ENCODE peak calls at places on chromosomes 7 and 10, in six cellular contexts. P is H9, F is neuronal stem cell, I is IMR-90, B is mesendoderm, W is mesenchymal stem cell. G is an unnamed sample.

GRCh38 chr10:37263304-37263703 is 137.9 kb downstream of the ANKRD30A start:
- DNase-seq in F (no peak), B (no peak), P (no peak), I (no peak), W (no peak), G (peak; percentile 48)

GRCh38 chr7:7861211-7861633 is 107.4 kb upstream of the GLCCI1 start:
- DNase-seq in B (no peak), I (peak; percentile 87), F (no peak), W (peak; percentile 52), P (no peak), G (no peak)

GRCh38 chr10:103745264-103746247 is 109.8 kb downstream of the SH3PXD2A start:
- DNase-seq in P (peak; percentile 56), F (no peak), I (peak; percentile 44), B (peak; percentile 53), W (no peak), G (peak; percentile 94)

GRCh38 chr10:119342017-119342734 is 134.8 kb downstream of the GRK5 start:
- DNase-seq in P (no peak), W (no peak), F (no peak), I (peak; percentile 49), B (no peak), G (no peak)

GRCh38 chr7:1721047-1721687 is 51.1 kb downstream of the ELFN1 start:
- DNase-seq in W (no peak), I (peak; percentile 53), P (no peak), F (no peak), B (no peak), G (no peak)

GRCh38 chr7:74174606-74175082 is 488 bp downstream of the EIF4H start:
- DNase-seq in B (peak; percentile 76), P (peak; percentile 36), I (peak; percentile 51), F (peak; percentile 24), W (peak; percentile 74), G (peak; percentile 42)

GRCh38 chr10:930415-931325 is 835 bp downstream of the LARP4B start:
- DNase-seq in I (peak; percentile 30), B (peak; percentile 78), W (peak; percentile 59), P (peak; percentile 56), F (peak; percentile 42), G (peak; percentile 76)

GRCh38 chr10:97543025-97543546 is 29.5 kb upstream of the ANKRD2 start:
- DNase-seq in B (peak; percentile 86), W (peak; percentile 97), F (no peak), I (peak; percentile 98), P (no peak), G (peak; percentile 87)

GRCh38 chr10:31466313-31466712 is 147.3 kb downstream of the ZEB1 start:
- DNase-seq in B (no peak), F (no peak), P (no peak), W (no peak), I (no peak), G (no peak)

GRCh38 chr7:111789880-111790279 is 227.6 kb upstream of the IMMP2L start:
- DNase-seq in F (no peak), W (no peak), B (no peak), I (peak; percentile 21), P (no peak), G (no peak)

GRCh38 chr10:68185085-68185484 is 46.8 kb downstream of the ATOH7 start:
- DNase-seq in I (no peak), B (no peak), P (no peak), W (no peak), F (no peak), G (no peak)

GRCh38 chr10:16717617-16718395 is 99.4 kb downstream of the RSU1 start:
- DNase-seq in W (peak; percentile 50), B (no peak), F (no peak), P (no peak), I (peak; percentile 76), G (no peak)

GRCh38 chr10:58715056-58715455 is 202.4 kb downstream of the BICC1 start:
- DNase-seq in I (peak; percentile 23), P (no peak), F (no peak), B (no peak), W (no peak), G (no peak)

GRCh38 chr10:114649217-114649906 is 8.7 kb downstream of the ABLIM1 start:
- DNase-seq in P (no peak), B (no peak), I (no peak), F (no peak), W (no peak), G (peak; percentile 22)

GRCh38 chr7:159218216-159219006 is 73.7 kb upstream of the VIPR2 start:
- DNase-seq in F (no peak), I (no peak), P (no peak), W (no peak), B (no peak), G (peak; percentile 10)

GRCh38 chr10:102729090-102730026 is 14.4 kb upstream of the WBP1L start:
- DNase-seq in F (peak; percentile 73), W (peak; percentile 82), B (peak; percentile 86), P (peak; percentile 88), I (peak; percentile 73), G (peak; percentile 94)

GRCh38 chr10:78436223-78436575 is 402.5 kb downstream of the RPS24 start:
- DNase-seq in P (no peak), F (no peak), W (no peak), I (no peak), B (peak; percentile 76), G (no peak)

GRCh38 chr10:44390585-44391072 is 5.7 kb upstream of the CXCL12 start:
- DNase-seq in F (no peak), I (no peak), W (no peak), B (no peak), P (no peak), G (no peak)

GRCh38 chr7:2598175-2598823 is 33.5 kb upstream of the TTYH3 start:
- DNase-seq in I (no peak), B (no peak), W (no peak), F (no peak), P (no peak), G (peak; percentile 67)

GRCh38 chr7:107659666-107660065 is 962 bp upstream of the SLC26A4 start:
- DNase-seq in I (peak; percentile 87), F (no peak), W (peak; percentile 66), P (no peak), B (peak; percentile 51), G (peak; percentile 83)

GRCh38 chr7:7805511-7806153 is 87.2 kb upstream of the RPA3 start:
- DNase-seq in W (no peak), F (no peak), P (no peak), B (no peak), I (no peak), G (no peak)

GRCh38 chr7:151233804-151234203 is 1.5 kb downstream of the CHPF2 start:
- DNase-seq in B (no peak), F (no peak), P (no peak), I (no peak), W (no peak), G (no peak)

GRCh38 chr7:151231964-151232271 is 365 bp upstream of the CHPF2 start:
- DNase-seq in W (no peak), I (no peak), B (no peak), F (no peak), P (no peak), G (no peak)

GRCh38 chr7:151233111-151233701 is 923 bp downstream of the CHPF2 start:
- DNase-seq in F (no peak), P (no peak), W (peak; percentile 83), B (peak; percentile 56), I (peak; percentile 89), G (no peak)

GRCh38 chr7:151231080-151231479 is 1.2 kb upstream of the CHPF2 start:
- DNase-seq in I (no peak), W (no peak), F (no peak), B (no peak), P (no peak), G (no peak)

DNA sequence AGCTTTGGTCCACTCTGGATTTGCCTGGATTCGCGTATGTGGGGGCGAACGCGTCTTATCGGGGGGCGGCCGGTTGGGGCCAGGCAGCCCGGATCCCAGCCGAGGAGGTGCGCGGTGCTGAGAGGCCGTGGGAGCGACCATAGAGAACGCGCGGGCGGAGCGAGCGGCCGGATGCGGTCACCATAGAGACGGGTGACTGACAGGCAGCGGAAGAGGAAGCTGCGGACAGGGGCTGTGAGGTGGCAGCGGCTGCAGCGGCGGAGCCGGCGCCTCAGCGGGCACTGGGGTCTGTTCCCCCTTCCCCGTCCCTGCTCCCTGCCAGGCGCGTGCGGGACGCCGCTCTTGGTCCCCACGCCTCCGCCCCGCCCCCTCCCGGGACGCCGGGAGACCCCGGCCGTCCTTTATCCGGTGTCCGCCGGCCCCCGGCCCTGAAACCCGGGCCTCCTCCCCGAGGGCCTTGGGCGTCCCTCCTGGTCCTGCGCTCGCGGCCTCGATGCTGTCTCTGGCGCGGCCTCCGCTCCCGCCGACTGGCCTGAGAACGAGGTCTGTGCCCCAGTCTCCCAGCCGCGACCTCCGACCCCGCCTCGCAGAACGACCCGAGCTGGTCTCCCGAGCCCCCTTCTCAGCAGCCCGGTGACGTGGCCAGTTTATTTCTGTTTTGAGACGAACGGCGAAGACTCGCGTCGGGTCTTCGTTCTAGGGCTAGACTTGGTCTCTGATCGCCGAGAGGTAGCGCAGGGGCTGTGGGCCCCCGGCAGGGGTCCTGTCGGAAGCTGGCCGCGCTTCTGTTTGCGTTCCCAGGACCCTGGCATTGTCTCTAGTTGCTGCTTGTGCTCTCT is at the start of gene CHPF2:
- DNase-seq in W (peak; percentile 88), P (peak; percentile 88), I (peak; percentile 84), B (peak; percentile 84), F (peak; percentile 77), G (peak; percentile 79)
- H3K23ac ChIP-seq in W (peak within 1 kb of the TSS; percentile 70), P (no peak within 1 kb of the TSS), I (peak within 1 kb of the TSS; percentile 75), B (peak within 1 kb of the TSS; percentile 74), F (peak within 1 kb of the TSS; percentile 99), G (no peak within 1 kb of the TSS)

GRCh38 chr10:70391654-70392053 is 9.2 kb upstream of the LRRC20 start:
- DNase-seq in F (no peak), W (no peak), I (no peak), B (no peak), P (no peak), G (no peak)
- H3K23ac ChIP-seq in F (no peak overlapping the region), W (no peak overlapping the region), I (no peak overlapping the region), B (no peak overlapping the region), P (no peak overlapping the region), G (no peak overlapping the region)

GRCh38 chr10:14528450-14528849 is 197.7 kb upstream of the FRMD4A start:
- DNase-seq in F (no peak), I (no peak), B (no peak), W (no peak), P (no peak), G (no peak)
- H3K23ac ChIP-seq in F (no peak overlapping the region), I (no peak overlapping the region), B (no peak overlapping the region), W (no peak overlapping the region), P (no peak overlapping the region), G (no peak overlapping the region)

GRCh38 chr10:125721035-125721434 is 1.5 kb downstream of the EDRF1 start:
- DNase-seq in I (no peak), F (no peak), W (no peak), B (no peak), P (no peak), G (no peak)

GRCh38 chr10:125722811-125723210 is 3.3 kb downstream of the EDRF1 start:
- DNase-seq in I (no peak), F (no peak), B (no peak), W (no peak), P (no peak), G (no peak)

GRCh38 chr10:125719173-125720001 is at the start of gene EDRF1:
- DNase-seq in F (peak; percentile 98), P (peak; percentile 100), B (peak; percentile 99), W (peak; percentile 98), I (peak; percentile 98), G (peak; percentile 100)

GRCh38 chr10:125720002-125720382 is 483 bp downstream of the EDRF1 start:
- DNase-seq in F (no peak), W (no peak), P (no peak), B (no peak), I (peak; percentile 3), G (no peak)
- H3K23ac ChIP-seq in F (no peak overlapping the region), W (no peak overlapping the region), P (no peak overlapping the region), B (no peak overlapping the region), I (peak overlapping the region; percentile 98), G (no peak overlapping the region)

G was measured in trophoblast cell.